ENCODE peak calls at places on chromosomes 2 and 18, in five cellular contexts. T is stomach, Q is spleen, I is tibial nerve, K is A549. S is an unnamed sample.

GRCh38 chr2:127619901-127620705 is 25.9 kb upstream of the GPR17 start:
- DNase-seq in T (peak), K (no peak), I (no peak), Q (peak), S (no peak)

GRCh38 chr2:170716851-170717598 is 1.9 kb downstream of the SP5 start:
- DNase-seq in I (no peak), Q (peak), K (peak), T (peak), S (peak)

GRCh38 chr2:9364791-9365497 is 58.4 kb downstream of the ITGB1BP1 start:
- DNase-seq in T (no peak), Q (no peak), I (no peak), K (no peak), S (no peak)

GRCh38 chr2:71513096-71513495 is 59.7 kb downstream of the DYSF start:
- DNase-seq in I (no peak), T (no peak), K (no peak), Q (no peak), S (no peak)

GRCh38 chr18:44927127-44927849 is 246.6 kb downstream of the SETBP1 start:
- DNase-seq in K (no peak), T (no peak), I (no peak), Q (no peak), S (no peak)

GRCh38 chr2:158795110-158795924 is at the start of gene DAPL1:
- DNase-seq in T (peak), Q (no peak), I (no peak), K (no peak), S (peak)

GRCh38 chr2:239499989-239500914 is 99.4 kb upstream of the HDAC4 start:
- DNase-seq in T (no peak), Q (no peak), K (no peak), I (peak), S (no peak)

GRCh38 chr2:101114815-101115214 is 36.4 kb downstream of the TBC1D8 start:
- DNase-seq in Q (peak), T (no peak), K (no peak), I (no peak), S (no peak)

GRCh38 chr2:160510617-160511016 is 17.0 kb upstream of the RBMS1 start:
- DNase-seq in K (no peak), Q (no peak), T (no peak), I (no peak), S (peak)

GRCh38 chr2:156339110-156339847 is 6.8 kb upstream of the NR4A2 start:
- DNase-seq in K (peak), I (no peak), Q (no peak), T (peak), S (peak)

GRCh38 chr18:32349728-32350395 is 120.8 kb downstream of the GAREM1 start:
- DNase-seq in T (peak), K (peak), I (peak), Q (no peak), S (peak)

GRCh38 chr2:240987588-240987987 is 10.8 kb upstream of the SNED1 start:
- DNase-seq in K (no peak), T (no peak), Q (peak), I (no peak), S (peak)

GRCh38 chr2:210288376-210288775 is 26.6 kb downstream of the MYL1 start:
- DNase-seq in T (no peak), I (no peak), K (no peak), Q (no peak), S (no peak)

GRCh38 chr18:54261894-54262293 is 7.4 kb upstream of the POLI start:
- DNase-seq in Q (no peak), I (no peak), T (no peak), K (no peak), S (no peak)

GRCh38 chr2:160315337-160315736 is 115.3 kb upstream of the ITGB6 start:
- DNase-seq in K (no peak), Q (no peak), I (no peak), T (no peak), S (no peak)

GRCh38 chr2:121505005-121505404 is 25.7 kb upstream of the RNU4ATAC start:
- DNase-seq in T (no peak), Q (no peak), K (peak), I (no peak), S (no peak)

GRCh38 chr2:10548626-10549025 is 100.5 kb upstream of the ODC1 start:
- DNase-seq in Q (no peak), I (no peak), K (no peak), T (no peak), S (peak)

GRCh38 chr2:96143848-96144480 is 1.3 kb downstream of the DUSP2 start:
- DNase-seq in Q (peak), I (no peak), T (peak), K (peak), S (no peak)

GRCh38 chr2:134154269-134154668 is 99.6 kb upstream of the MGAT5 start:
- DNase-seq in Q (peak), T (no peak), K (no peak), I (no peak), S (no peak)

GRCh38 chr18:74556166-74556565 is 21.9 kb downstream of the CNDP1 start:
- DNase-seq in K (no peak), I (no peak), T (no peak), Q (no peak), S (no peak)

GRCh38 chr2:130963058-130963848 is 126.5 kb downstream of the ARHGEF4 start:
- DNase-seq in I (no peak), Q (no peak), T (no peak), K (no peak), S (no peak)

GRCh38 chr18:58205087-58205779 is 161.2 kb downstream of the NEDD4L start:
- DNase-seq in I (no peak), K (no peak), T (no peak), Q (no peak), S (no peak)

GRCh38 chr2:11899264-11899818 is 152.9 kb downstream of the LPIN1 start:
- DNase-seq in K (no peak), T (no peak), Q (no peak), I (no peak), S (no peak)

GRCh38 chr18:23529597-23529996 is 26.3 kb downstream of the RMC1 start:
- DNase-seq in T (no peak), Q (no peak), K (peak), I (no peak), S (no peak)

GRCh38 chr2:1278125-1278524 is 135.1 kb upstream of the TPO start:
- DNase-seq in I (no peak), K (no peak), T (no peak), Q (no peak), S (no peak)

GRCh38 chr2:54724560-54725342 is 1.3 kb downstream of the EML6 start:
- DNase-seq in T (peak), I (no peak), Q (peak), K (no peak), S (peak)

GRCh38 chr2:37274354-37274965 is 43.0 kb downstream of the NDUFAF7 start:
- DNase-seq in Q (no peak), I (no peak), T (no peak), K (no peak), S (no peak)

GRCh38 chr2:149042881-149043280 is 4.4 kb downstream of the LYPD6B start:
- DNase-seq in K (no peak), I (no peak), Q (no peak), T (no peak), S (no peak)

GRCh38 chr2:134722728-134723127 is 3.9 kb upstream of the TMEM163 start:
- DNase-seq in I (no peak), K (no peak), Q (no peak), T (no peak), S (no peak)

GRCh38 chr2:224847961-224848850 is 132.0 kb upstream of the CCDC195 start:
- DNase-seq in T (no peak), Q (no peak), I (peak), K (peak), S (peak)

GRCh38 chr2:3636586-3637310 is 21.3 kb upstream of the ALLC start:
- DNase-seq in K (no peak), Q (peak), T (peak), I (no peak), S (no peak)

GRCh38 chr2:102080451-102081054 is 62.0 kb upstream of the IL1R1 start:
- DNase-seq in K (no peak), T (no peak), Q (no peak), I (no peak), S (no peak)

GRCh38 chr2:88500691-88501090 is 48.2 kb upstream of the FOXI3 start:
- DNase-seq in Q (no peak), T (no peak), K (peak), I (no peak), S (no peak)

DNA sequence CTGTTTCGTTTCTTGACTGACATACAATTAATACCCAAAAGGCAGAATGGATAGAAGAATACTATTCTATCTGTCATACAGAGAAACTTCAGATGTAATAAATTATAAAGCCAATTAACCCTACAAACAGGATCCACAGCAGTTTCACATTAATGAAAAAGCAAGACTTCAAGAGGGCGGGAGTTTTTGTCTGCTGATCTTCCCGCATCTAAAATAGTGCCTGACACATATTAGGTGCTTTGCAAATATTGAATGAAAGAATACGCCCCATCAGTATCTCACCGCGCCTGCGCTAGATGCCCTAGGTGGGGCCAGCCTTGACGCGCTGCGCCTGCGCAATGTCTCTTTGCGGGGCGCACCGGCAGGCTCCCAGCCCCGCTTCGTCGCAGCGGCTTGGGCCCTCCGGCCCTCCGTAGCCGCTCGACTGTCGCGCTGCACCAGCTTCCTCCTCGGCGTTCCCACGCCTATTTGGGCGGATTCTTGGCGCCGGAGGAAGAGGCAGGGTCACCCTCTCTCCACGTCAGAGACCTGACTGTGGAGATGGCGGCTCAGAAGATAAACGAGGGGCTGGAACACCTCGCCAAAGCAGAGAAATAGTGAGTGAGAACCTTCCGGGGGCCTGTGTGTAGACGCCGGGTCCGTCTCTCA is at the start of gene NAPG:
- DNase-seq in Q (peak), I (peak), K (peak), T (peak), S (peak)
- TF ChIP-seq POLR2A in Q (no peak), I (no peak), K (peak), T (no peak), S (no peak)

GRCh38 chr2:141709756-141710155 is 421.1 kb downstream of the LRP1B start:
- DNase-seq in T (no peak), K (no peak), Q (no peak), I (no peak), S (no peak)
- TF ChIP-seq POLR2A in T (no peak), K (no peak), Q (no peak), I (no peak), S (no peak)

GRCh38 chr2:86233464-86233863 is 34.2 kb downstream of the MRPL35 start:
- DNase-seq in Q (no peak), T (no peak), I (no peak), K (no peak), S (no peak)
- TF ChIP-seq POLR2A in Q (no peak), T (no peak), I (no peak), K (no peak), S (no peak)

DNA sequence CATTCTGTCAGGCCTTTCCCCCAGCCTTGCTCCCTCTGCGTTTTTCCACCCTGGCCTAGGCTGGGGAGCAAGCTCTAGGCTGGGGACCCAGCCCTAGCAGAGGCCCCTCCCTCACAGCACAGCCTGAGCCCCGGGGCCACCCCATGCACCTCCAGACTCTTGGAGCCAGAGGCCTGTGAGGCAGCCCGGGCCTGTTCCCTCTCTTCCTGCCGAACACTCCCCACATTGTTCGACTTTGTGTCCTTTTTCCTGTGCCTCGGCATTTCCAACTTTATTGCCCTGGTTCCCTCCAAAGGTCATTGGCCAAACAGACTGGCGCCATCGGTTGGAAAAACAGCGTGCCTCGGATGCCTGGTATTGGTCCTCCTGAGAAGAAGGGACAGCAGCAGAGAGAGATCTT is 79.7 kb downstream of the HS1BP3 start:
- DNase-seq in T (no peak), I (no peak), Q (peak), K (no peak), S (no peak)
- TF ChIP-seq POLR2A in T (no peak), I (no peak), Q (no peak), K (no peak), S (no peak)

GRCh38 chr2:64644240-64645013 is 9.3 kb downstream of the SERTAD2 start:
- DNase-seq in I (peak), Q (peak), K (peak), T (peak), S (peak)
- TF ChIP-seq POLR2A in I (peak), Q (peak), K (peak), T (no peak), S (peak)

S was measured in thyroid gland.